ENCODE peak calls at places on chromosomes 6 and 20, in four cellular contexts. B is neural progenitor cell, L is GM23248, T is PC-3. H is an unnamed sample. For H3F3A, the result is how much of the 10 kb centered on the place peaks cover.

GRCh38 chr6:84773133-84773430 is 8.7 kb upstream of the TBX18 start:
- DNase-seq in L (peak), T (no peak), B (peak), H (no peak)

GRCh38 chr6:133203344-133203697 is 37.8 kb upstream of the EYA4 start:
- DNase-seq in L (no peak), T (no peak), B (no peak), H (no peak)

GRCh38 chr20:37293301-37293943 is 4.0 kb downstream of the MANBAL start:
- DNase-seq in L (no peak), B (no peak), T (no peak), H (no peak)

GRCh38 chr6:15796130-15796766 is 133.4 kb upstream of the DTNBP1 start:
- DNase-seq in B (no peak), L (peak), T (no peak), H (no peak)

GRCh38 chr6:114747995-114748625 is 405.3 kb upstream of the HS3ST5 start:
- DNase-seq in T (peak), L (peak), B (peak), H (peak)

GRCh38 chr20:38874460-38875169 is 51.6 kb upstream of the FAM83D start:
- DNase-seq in L (no peak), T (no peak), B (no peak), H (peak)

GRCh38 chr6:130050230-130050629 is 31.8 kb downstream of the L3MBTL3 start:
- DNase-seq in L (peak), B (no peak), T (no peak), H (no peak)

GRCh38 chr6:151485616-151486015 is 8.2 kb upstream of the CCDC170 start:
- DNase-seq in T (peak), B (no peak), L (peak), H (no peak)

GRCh38 chr6:52727908-52728307 is 35.4 kb downstream of the GSTA2 start:
- DNase-seq in T (no peak), B (no peak), L (no peak), H (no peak)

GRCh38 chr6:10276106-10276505 is 138.8 kb downstream of the TFAP2A start:
- DNase-seq in L (peak), T (peak), B (no peak), H (no peak)

GRCh38 chr6:44169154-44169553 is 10.5 kb downstream of the CAPN11 start:
- DNase-seq in T (no peak), L (peak), B (no peak), H (no peak)

GRCh38 chr6:118644007-118644406 is 7.4 kb downstream of the CEP85L start:
- DNase-seq in T (no peak), B (no peak), L (peak), H (no peak)

GRCh38 chr6:41262401-41262800 is 24.1 kb downstream of the TREM1 start:
- DNase-seq in L (no peak), T (no peak), B (no peak), H (no peak)

GRCh38 chr6:47103931-47104330 is 61.8 kb upstream of the ADGRF1 start:
- DNase-seq in T (peak), L (peak), B (no peak), H (no peak)

GRCh38 chr6:139977887-139978332 is 603.5 kb upstream of the CITED2 start:
- DNase-seq in B (no peak), L (peak), T (peak), H (no peak)

GRCh38 chr6:26234421-26235239 is 130.4 kb upstream of the BTN3A2 start:
- DNase-seq in B (peak), L (peak), T (peak), H (peak)

GRCh38 chr20:41264819-41265218 is 52.7 kb downstream of the ZHX3 start:
- DNase-seq in T (no peak), B (no peak), L (no peak), H (no peak)

GRCh38 chr6:12538881-12539357 is 177.6 kb upstream of the PHACTR1 start:
- DNase-seq in B (no peak), T (no peak), L (no peak), H (no peak)

GRCh38 chr6:82144852-82145332 is 102.7 kb downstream of the IBTK start:
- DNase-seq in T (peak), L (peak), B (peak), H (no peak)

GRCh38 chr6:166728884-166729530 is 102.0 kb upstream of the RPS6KA2 start:
- DNase-seq in L (no peak), T (no peak), B (no peak), H (no peak)

GRCh38 chr20:36926653-36927200 is 24.8 kb downstream of the SAMHD1 start:
- DNase-seq in T (no peak), B (no peak), L (no peak), H (no peak)

GRCh38 chr6:90397929-90398674 is 101.5 kb upstream of the BACH2 start:
- DNase-seq in B (no peak), L (no peak), T (peak), H (peak)

GRCh38 chr6:21680611-21681010 is 87.1 kb downstream of the SOX4 start:
- DNase-seq in L (no peak), T (no peak), B (no peak), H (no peak)

GRCh38 chr6:110357298-110357695 is 852 bp downstream of the METTL24 start:
- DNase-seq in L (no peak), T (no peak), B (no peak), H (no peak)

GRCh38 chr6:119142051-119142450 is 63.6 kb upstream of the FAM184A start:
- DNase-seq in T (no peak), L (peak), B (no peak), H (no peak)

GRCh38 chr6:40268166-40268958 is 318.8 kb downstream of the LRFN2 start:
- DNase-seq in B (no peak), T (no peak), L (no peak), H (no peak)

GRCh38 chr6:105179244-105180065 is at the start of gene POPDC3:
- DNase-seq in B (peak), L (peak), T (peak), H (peak)

GRCh38 chr6:36347635-36348034 is 10.9 kb upstream of the BNIP5 start:
- DNase-seq in L (no peak), B (no peak), T (no peak), H (no peak)

GRCh38 chr20:9408422-9409300 is 105.7 kb upstream of the LAMP5 start:
- DNase-seq in T (peak), L (peak), B (no peak), H (no peak)

GRCh38 chr20:14727485-14728170 is 390.2 kb upstream of the FLRT3 start:
- DNase-seq in B (no peak), L (no peak), T (no peak), H (no peak)

GRCh38 chr6:834879-835278 is 141.9 kb upstream of the EXOC2 start:
- DNase-seq in B (no peak), T (no peak), L (no peak), H (no peak)

GRCh38 chr6:1619106-1619665 is 9.5 kb downstream of the FOXC1 start:
- DNase-seq in B (no peak), L (no peak), T (no peak), H (no peak)

DNA sequence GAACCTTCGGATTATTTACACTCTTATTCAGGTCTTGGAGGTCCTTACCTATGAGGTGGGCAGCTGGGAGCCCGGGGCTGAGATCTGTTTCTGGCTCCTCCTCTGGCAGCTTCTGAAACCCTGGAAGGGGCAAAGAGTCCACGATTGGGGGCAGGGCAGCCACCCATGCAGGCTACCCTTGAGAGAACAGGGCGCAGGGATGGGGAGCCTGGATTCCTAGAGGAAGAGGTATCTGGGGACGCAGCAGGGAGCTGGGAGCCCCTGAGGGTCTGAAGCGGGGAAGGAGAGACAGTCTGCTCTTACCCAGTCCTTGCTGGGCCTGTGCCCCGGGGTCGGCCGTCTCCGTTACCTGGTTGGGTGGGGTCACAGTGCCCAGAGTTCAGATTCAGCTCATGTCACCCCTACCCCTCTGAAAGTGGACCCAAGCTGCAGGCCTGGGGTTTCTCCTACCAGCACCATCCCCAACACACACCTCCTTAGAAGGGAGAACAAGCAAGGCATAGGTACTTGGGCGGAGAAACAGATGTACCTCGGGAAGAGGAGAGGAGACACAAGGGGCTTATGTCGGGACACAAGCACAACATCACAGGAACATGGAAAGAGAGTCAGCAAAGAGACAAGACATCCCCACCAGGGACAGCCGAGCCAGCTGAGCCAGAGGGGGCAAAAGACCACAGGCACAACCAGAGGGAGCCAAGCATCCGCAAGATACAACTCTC is 554 bp downstream of the LTB start:
- DNase-seq in T (no peak), L (no peak), B (peak), H (no peak)
- H3F3A ChIP-seq in T (under half), L (under half), B (under half), H (under half)

GRCh38 chr20:21509597-21510331 is 4.1 kb downstream of the NKX2-2 start:
- DNase-seq in L (peak), B (peak), T (no peak), H (no peak)
- H3K9ac ChIP-seq in L (peak), B (no peak), T (no peak), H (no peak)

GRCh38 chr20:46307139-46307998 is 929 bp downstream of the CDH22 start:
- DNase-seq in B (peak), T (peak), L (peak), H (peak)
- TF ChIP-seq EZH2 in B (peak), T (peak), L (peak), H (no peak)

GRCh38 chr6:146875927-146876270 is 277.1 kb downstream of the ADGB start:
- DNase-seq in T (no peak), L (no peak), B (no peak), H (no peak)

GRCh38 chr6:146876271-146877151 is 277.7 kb downstream of the ADGB start:
- DNase-seq in T (peak), B (no peak), L (no peak), H (no peak)

GRCh38 chr6:146870765-146871164 is 272.0 kb downstream of the ADGB start:
- DNase-seq in B (no peak), T (no peak), L (no peak), H (no peak)

GRCh38 chr6:146871613-146872465 is 273.1 kb downstream of the ADGB start:
- DNase-seq in T (no peak), L (peak), B (no peak), H (no peak)

GRCh38 chr6:146874278-146875018 is 275.7 kb downstream of the ADGB start:
- DNase-seq in L (no peak), T (no peak), B (no peak), H (no peak)
- H3F3A ChIP-seq in L (under half), T (under half), B (under half), H (under half)

DNA sequence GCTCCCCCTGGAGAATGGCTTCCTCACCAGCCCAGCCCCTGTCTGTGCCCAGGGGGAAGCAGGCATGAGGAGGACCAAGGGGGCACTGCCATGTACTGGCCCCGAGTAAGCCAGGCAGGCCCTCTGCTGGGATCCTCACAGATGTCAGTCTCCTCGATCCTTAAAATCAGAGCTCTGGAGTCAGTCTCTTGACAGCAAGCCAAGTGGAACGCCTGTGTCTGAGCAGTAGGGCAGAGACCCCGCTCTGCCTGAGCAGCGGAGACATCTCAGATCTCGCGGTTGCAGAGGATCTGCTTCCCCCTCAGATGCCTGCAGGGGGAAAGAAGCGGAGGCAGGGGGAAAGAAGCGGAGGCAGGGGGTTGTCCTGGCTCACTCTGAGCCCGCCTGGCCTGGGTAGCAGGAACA is 92.6 kb downstream of the SNX5 start:
- DNase-seq in B (peak), L (no peak), T (no peak), H (no peak)
- H3K9ac ChIP-seq in B (no peak), L (no peak), T (no peak), H (no peak)

DNA sequence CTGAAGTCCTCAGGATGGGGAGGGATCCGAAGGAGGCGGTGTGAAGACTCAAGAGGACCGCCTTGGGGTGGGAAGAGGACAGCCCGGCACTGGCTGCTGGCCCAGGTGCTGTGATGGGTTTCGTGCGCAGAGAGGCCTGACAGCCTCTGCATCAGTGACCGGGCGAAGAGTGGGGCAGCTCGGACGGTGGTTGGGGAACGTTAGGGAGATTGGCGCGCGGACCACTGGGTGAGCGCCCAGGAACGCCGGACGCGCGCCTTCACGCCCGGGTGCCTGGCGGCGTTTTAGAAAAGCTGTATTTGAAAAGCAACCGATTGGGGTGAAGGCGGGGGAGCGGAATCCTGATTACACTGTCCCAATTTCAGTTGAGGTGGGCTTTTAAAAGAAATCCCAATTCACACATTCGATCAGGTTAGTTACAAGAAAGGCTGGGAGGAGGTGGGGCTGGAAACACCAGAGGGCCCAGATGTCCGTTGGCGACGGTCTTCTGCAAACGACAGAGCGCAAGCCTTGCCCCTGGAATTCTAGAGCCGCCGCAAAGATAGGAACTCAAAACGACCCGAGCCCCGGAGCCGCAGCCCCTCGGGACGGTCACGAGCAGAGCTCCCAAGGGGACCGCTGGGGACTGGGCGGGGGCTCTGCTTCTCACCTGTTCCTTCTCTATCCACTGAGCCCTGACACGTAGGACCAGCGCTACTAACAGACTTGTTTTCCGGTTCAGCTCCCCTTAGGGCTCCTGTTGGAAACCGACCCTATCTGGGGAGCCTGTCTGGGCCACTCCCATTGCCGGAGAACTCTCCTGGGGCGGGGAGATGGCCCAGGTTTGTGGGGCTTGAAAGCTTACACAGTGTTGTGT is 8.5 kb upstream of the TRIM40 start:
- DNase-seq in T (no peak), B (peak), L (peak), H (no peak)
- TF ChIP-seq EZH2 in T (no peak), B (peak), L (no peak), H (no peak)

GRCh38 chr20:4281258-4282055 is 266.1 kb upstream of the RNF24 start:
- DNase-seq in L (no peak), B (no peak), T (no peak), H (no peak)

GRCh38 chr20:4282550-4282949 is 267.2 kb upstream of the RNF24 start:
- DNase-seq in T (no peak), B (no peak), L (no peak), H (no peak)

GRCh38 chr20:4280731-4281130 is 265.4 kb upstream of the RNF24 start:
- DNase-seq in L (no peak), T (no peak), B (no peak), H (no peak)

GRCh38 chr20:4283011-4283410 is 267.7 kb upstream of the RNF24 start:
- DNase-seq in B (no peak), L (peak), T (no peak), H (no peak)
- H3F3A ChIP-seq in B (under half), L (under half), T (under half), H (under half)

GRCh38 chr20:49426395-49426794 is 56.1 kb downstream of the KCNB1 start:
- DNase-seq in T (no peak), L (no peak), B (no peak), H (no peak)

GRCh38 chr20:49427751-49428518 is 54.5 kb downstream of the KCNB1 start:
- DNase-seq in T (no peak), B (no peak), L (no peak), H (no peak)

GRCh38 chr20:49422176-49422575 is 60.3 kb downstream of the KCNB1 start:
- DNase-seq in B (no peak), L (no peak), T (no peak), H (no peak)

GRCh38 chr20:49426873-49427272 is 55.6 kb downstream of the KCNB1 start:
- DNase-seq in B (no peak), T (no peak), L (no peak), H (no peak)

DNA sequence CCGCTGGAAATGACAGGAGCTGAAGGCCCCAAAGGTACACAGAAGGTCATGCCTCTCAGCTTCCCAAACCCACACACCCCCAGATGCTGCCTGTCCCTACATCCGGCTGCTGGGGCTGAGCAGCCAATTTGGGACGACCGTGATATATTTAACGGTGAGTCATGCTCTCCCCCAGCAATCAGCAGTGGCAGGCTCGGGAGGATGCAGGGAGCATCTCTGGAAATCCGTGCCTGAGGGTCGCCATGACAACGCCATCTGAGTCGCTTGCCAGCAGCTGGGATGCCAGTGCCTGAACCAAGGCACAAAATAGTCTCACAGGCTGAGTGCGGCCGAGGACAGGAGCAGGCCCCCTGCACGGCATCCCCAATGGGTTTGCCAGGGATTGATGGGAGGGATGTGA is 57.9 kb downstream of the KCNB1 start:
- DNase-seq in L (peak), B (peak), T (no peak), H (no peak)
- H3K9ac ChIP-seq in L (no peak), B (no peak), T (no peak), H (no peak)

GRCh38 chr20:63253438-63254236 is 626 bp downstream of the NKAIN4 start:
- DNase-seq in B (peak), T (no peak), L (peak), H (no peak)

GRCh38 chr20:63254536-63255384 is 497 bp upstream of the NKAIN4 start:
- DNase-seq in L (no peak), B (peak), T (no peak), H (no peak)

GRCh38 chr20:63253065-63253437 is 1.2 kb downstream of the NKAIN4 start:
- DNase-seq in T (no peak), L (no peak), B (no peak), H (no peak)

GRCh38 chr20:63252157-63252780 is 2.0 kb downstream of the NKAIN4 start:
- DNase-seq in B (no peak), T (no peak), L (no peak), H (no peak)

DNA sequence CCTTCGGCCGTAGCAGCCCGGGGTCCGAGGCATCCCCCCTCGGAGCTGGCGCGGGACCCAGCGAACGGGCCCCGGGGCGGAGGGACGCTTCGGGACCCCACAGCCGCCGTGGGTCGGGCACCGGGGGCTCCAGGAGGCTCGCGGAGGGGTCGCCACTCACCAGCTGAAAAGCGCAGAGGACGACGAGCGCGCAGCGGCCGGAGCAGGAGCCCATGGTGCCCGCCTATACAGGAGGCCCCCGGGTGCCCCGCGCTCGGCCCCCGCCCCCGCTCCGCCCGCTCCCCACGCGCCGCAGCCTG is at the start of gene NKAIN4:
- DNase-seq in T (no peak), B (no peak), L (no peak), H (no peak)
- TF ChIP-seq EZH2 in T (no peak), B (peak), L (no peak), H (no peak)

H was measured in MM.1S.